ENCODE peak calls at places on chromosome 18, in six cellular contexts. F is immature natural killer cell; R is activated CD4-positive, alpha-beta T cell treated with anti-CD3 and anti-CD28 coated beads, Interleukin-2, amount 10 ng/mL, durations not matched to agents 24 days and 14 days; P is fibroblast of mammary gland; G is AG08396; V is EL. B is an unnamed sample.

GRCh38 chr18:7479756-7480155 is 87.4 kb upstream of the PTPRM start:
- DNase-seq in F (no peak), R (no peak), P (peak; percentile 64), G (no peak), V (no peak), B (no peak)

GRCh38 chr18:9215221-9215933 is 78.8 kb downstream of the ANKRD12 start:
- DNase-seq in F (no peak), R (no peak), P (peak; percentile 27), G (no peak), V (no peak), B (no peak)

GRCh38 chr18:5992381-5992780 is 97.1 kb upstream of the TMEM200C start:
- DNase-seq in F (no peak), R (no peak), P (no peak), G (no peak), V (no peak), B (no peak)

GRCh38 chr18:77066689-77067088 is 65.9 kb downstream of the MBP start:
- DNase-seq in F (no peak), R (peak; percentile 66), P (no peak), G (no peak), V (no peak), B (no peak)

GRCh38 chr18:72866901-72867701 is 686 bp downstream of the NETO1 start:
- DNase-seq in F (no peak), R (no peak), P (no peak), G (peak; percentile 45), V (no peak), B (no peak)

GRCh38 chr18:62838475-62839098 is 123.2 kb downstream of the PHLPP1 start:
- DNase-seq in F (no peak), R (no peak), P (no peak), G (no peak), V (no peak), B (no peak)

GRCh38 chr18:21663615-21664014 is 41.0 kb downstream of the ABHD3 start:
- DNase-seq in F (no peak), R (no peak), P (peak; percentile 34), G (no peak), V (no peak), B (no peak)

GRCh38 chr18:64929026-64929425 is 780.1 kb upstream of the LINC00305 start:
- DNase-seq in F (no peak), R (no peak), P (peak; percentile 54), G (no peak), V (no peak), B (no peak)

GRCh38 chr18:7895346-7895745 is 328.2 kb downstream of the PTPRM start:
- DNase-seq in F (no peak), R (no peak), P (no peak), G (no peak), V (no peak), B (no peak)

GRCh38 chr18:681985-682384 is 24.5 kb downstream of the TYMS start:
- DNase-seq in F (peak; percentile 27), R (peak; percentile 92), P (no peak), G (no peak), V (no peak), B (no peak)

GRCh38 chr18:22710628-22711380 is 222.3 kb upstream of the RBBP8 start:
- DNase-seq in F (no peak), R (no peak), P (peak; percentile 56), G (no peak), V (peak; percentile 35), B (no peak)

GRCh38 chr18:26637324-26637723 is 89.0 kb upstream of the KCTD1 start:
- DNase-seq in F (no peak), R (no peak), P (no peak), G (no peak), V (no peak), B (no peak)

GRCh38 chr18:56257215-56257614 is 381.2 kb downstream of the TXNL1 start:
- DNase-seq in F (no peak), R (no peak), P (peak; percentile 83), G (peak; percentile 43), V (peak; percentile 80), B (no peak)

GRCh38 chr18:58996131-58996632 is 131.5 kb downstream of the ZNF532 start:
- DNase-seq in F (no peak), R (no peak), P (peak; percentile 94), G (no peak), V (peak; percentile 94), B (no peak)

GRCh38 chr18:11487390-11487789 is 122.0 kb upstream of the SLC35G4 start:
- DNase-seq in F (no peak), R (no peak), P (no peak), G (no peak), V (no peak), B (no peak)

GRCh38 chr18:37660658-37661057 is 95.1 kb upstream of the CELF4 start:
- DNase-seq in F (no peak), R (peak; percentile 28), P (no peak), G (no peak), V (no peak), B (no peak)

GRCh38 chr18:48851563-48851962 is 99.2 kb downstream of the SMAD7 start:
- DNase-seq in F (no peak), R (no peak), P (no peak), G (no peak), V (no peak), B (peak; percentile 22)

GRCh38 chr18:62105373-62105772 is 81.5 kb downstream of the PIGN start:
- DNase-seq in F (no peak), R (no peak), P (peak; percentile 27), G (no peak), V (peak; percentile 43), B (no peak)

GRCh38 chr18:42264467-42264866 is 309.4 kb downstream of the PIK3C3 start:
- DNase-seq in F (no peak), R (no peak), P (no peak), G (no peak), V (no peak), B (no peak)

GRCh38 chr18:34956663-34957062 is 84.5 kb upstream of the MAPRE2 start:
- DNase-seq in F (no peak), R (no peak), P (peak; percentile 31), G (no peak), V (peak; percentile 9), B (no peak)

GRCh38 chr18:63452273-63452672 is 24.5 kb upstream of the SERPINB5 start:
- DNase-seq in F (no peak), R (no peak), P (no peak), G (no peak), V (no peak), B (no peak)

GRCh38 chr18:56373601-56374000 is 264.8 kb downstream of the TXNL1 start:
- DNase-seq in F (no peak), R (no peak), P (no peak), G (no peak), V (no peak), B (no peak)

GRCh38 chr18:63099848-63100625 is 219.5 kb downstream of the BCL2 start:
- DNase-seq in F (no peak), R (no peak), P (no peak), G (no peak), V (no peak), B (no peak)

GRCh38 chr18:76553715-76554603 is 58.9 kb upstream of the ZNF516 start:
- DNase-seq in F (no peak), R (no peak), P (peak; percentile 59), G (no peak), V (no peak), B (no peak)

GRCh38 chr18:60966876-60967275 is 366.4 kb upstream of the CDH20 start:
- DNase-seq in F (no peak), R (no peak), P (peak; percentile 15), G (no peak), V (no peak), B (no peak)

GRCh38 chr18:58222439-58223125 is 178.6 kb downstream of the NEDD4L start:
- DNase-seq in F (no peak), R (no peak), P (peak; percentile 80), G (no peak), V (peak; percentile 69), B (no peak)

GRCh38 chr18:5746844-5747243 is 148.5 kb downstream of the TMEM200C start:
- DNase-seq in F (no peak), R (no peak), P (peak; percentile 1), G (no peak), V (no peak), B (no peak)

GRCh38 chr18:44143054-44143453 is 537.6 kb upstream of the SETBP1 start:
- DNase-seq in F (no peak), R (no peak), P (no peak), G (no peak), V (no peak), B (no peak)

GRCh38 chr18:34947711-34948125 is 93.5 kb upstream of the MAPRE2 start:
- DNase-seq in F (no peak), R (no peak), P (peak; percentile 65), G (no peak), V (peak; percentile 53), B (no peak)

GRCh38 chr18:58893388-58894099 is 28.9 kb downstream of the ZNF532 start:
- DNase-seq in F (no peak), R (no peak), P (peak; percentile 41), G (no peak), V (peak; percentile 60), B (no peak)

GRCh38 chr18:3405713-3406112 is 44.3 kb upstream of the TGIF1 start:
- DNase-seq in F (no peak), R (no peak), P (no peak), G (no peak), V (no peak), B (no peak)

GRCh38 chr18:69483574-69483973 is 82.9 kb downstream of the DOK6 start:
- DNase-seq in F (no peak), R (no peak), P (no peak), G (no peak), V (no peak), B (no peak)

GRCh38 chr18:61606068-61606660 is 272.9 kb downstream of the CDH20 start:
- DNase-seq in F (no peak), R (no peak), P (peak; percentile 26), G (peak; percentile 36), V (peak; percentile 67), B (no peak)

B was measured in naive thymus-derived CD8-positive, alpha-beta T cell.